ENCODE peak calls at places on chromosomes 5 and 9, in nine cellular contexts. I is brain microvascular endothelial cell; T is NCI-H187; B is T1000; M is cardiac fibroblast; U is chondrocyte; C is HEK293T; F is Jurkat, Clone E6-1; S is ACHN. H is an unnamed sample.

GRCh38 chr5:76104027-76104426 is 20.8 kb downstream of the SV2C start:
- DNase-seq in I (peak), T (no peak), B (no peak), M (peak), U (no peak), C (peak), F (no peak), S (peak), H (no peak)

GRCh38 chr5:87074934-87075541 is 192.6 kb upstream of the RASA1 start:
- DNase-seq in I (no peak), T (no peak), B (no peak), M (no peak), U (no peak), C (no peak), F (peak), S (no peak), H (no peak)

GRCh38 chr5:158471179-158471924 is 612.4 kb upstream of the CLINT1 start:
- DNase-seq in I (no peak), T (no peak), B (no peak), M (no peak), U (no peak), C (no peak), F (no peak), S (no peak), H (no peak)

GRCh38 chr5:159762921-159763320 is 153.4 kb upstream of the ADRA1B start:
- DNase-seq in I (no peak), T (no peak), B (no peak), M (peak), U (no peak), C (no peak), F (no peak), S (no peak), H (no peak)

GRCh38 chr5:179865471-179866240 is 7.0 kb upstream of the MRNIP start:
- DNase-seq in I (no peak), T (no peak), B (no peak), M (no peak), U (peak), C (no peak), F (no peak), S (no peak), H (no peak)

GRCh38 chr5:134226441-134227192 is 744 bp upstream of the PPP2CA start:
- DNase-seq in I (no peak), T (peak), B (no peak), M (no peak), U (no peak), C (no peak), F (no peak), S (no peak), H (no peak)

GRCh38 chr5:151670953-151671636 is 15.6 kb downstream of the SPARC start:
- DNase-seq in I (no peak), T (no peak), B (no peak), M (peak), U (no peak), C (no peak), F (no peak), S (no peak), H (no peak)

GRCh38 chr9:15271403-15271802 is 35.6 kb downstream of the TTC39B start:
- DNase-seq in I (no peak), T (no peak), B (no peak), M (no peak), U (no peak), C (no peak), F (no peak), S (no peak), H (no peak)

GRCh38 chr5:156438076-156438475 is 111.1 kb downstream of the SGCD start:
- DNase-seq in I (no peak), T (no peak), B (no peak), M (no peak), U (no peak), C (no peak), F (no peak), S (no peak), H (no peak)

GRCh38 chr5:171492781-171493180 is 73.3 kb downstream of the FGF18 start:
- DNase-seq in I (no peak), T (no peak), B (no peak), M (peak), U (no peak), C (peak), F (no peak), S (peak), H (peak)

GRCh38 chr5:37182667-37183066 is 66.5 kb downstream of the CPLANE1 start:
- DNase-seq in I (no peak), T (no peak), B (no peak), M (no peak), U (no peak), C (no peak), F (no peak), S (no peak), H (no peak)

GRCh38 chr9:127011772-127012171 is 97.2 kb downstream of the RALGPS1 start:
- DNase-seq in I (no peak), T (no peak), B (no peak), M (no peak), U (no peak), C (no peak), F (no peak), S (no peak), H (peak)

GRCh38 chr5:139747583-139748504 is 47.8 kb upstream of the PSD2 start:
- DNase-seq in I (peak), T (no peak), B (no peak), M (peak), U (no peak), C (no peak), F (no peak), S (peak), H (no peak)

GRCh38 chr9:84264307-84264706 is 76.3 kb downstream of the SLC28A3 start:
- DNase-seq in I (no peak), T (no peak), B (no peak), M (no peak), U (no peak), C (no peak), F (no peak), S (no peak), H (no peak)

GRCh38 chr5:95857185-95857945 is 34.8 kb upstream of the GLRX start:
- DNase-seq in I (peak), T (no peak), B (no peak), M (peak), U (no peak), C (no peak), F (no peak), S (no peak), H (no peak)

H was measured in A549.